ENCODE peak calls at places on chromosomes 4 and X, in six cellular contexts. P, R, O, X, W and E are unnamed samples.

GRCh38 chr4:120718979-120719566 is 203.5 kb downstream of the PRDM5 start:
- DNase-seq in P (peak; percentile 36), R (peak; percentile 20), O (no peak), X (peak; percentile 43), W (no peak), E (no peak)

GRCh38 chr4:76458829-76459228 is 23.8 kb downstream of the SHROOM3 start:
- DNase-seq in P (no peak), R (no peak), O (no peak), X (no peak), W (no peak), E (no peak)

GRCh38 chr4:66225539-66225938 is 555.2 kb upstream of the EPHA5 start:
- DNase-seq in P (no peak), R (no peak), O (no peak), X (no peak), W (no peak), E (no peak)

GRCh38 chr4:150140774-150141400 is 62.6 kb downstream of the DCLK2 start:
- DNase-seq in P (no peak), R (no peak), O (no peak), X (no peak), W (no peak), E (no peak)

GRCh38 chr4:140641789-140642439 is 73.2 kb upstream of the UCP1 start:
- DNase-seq in P (no peak), R (no peak), O (no peak), X (peak; percentile 81), W (no peak), E (no peak)

GRCh38 chrX:112941209-112941788 is 100.7 kb upstream of the AMOT start:
- DNase-seq in P (no peak), R (no peak), O (no peak), X (no peak), W (no peak), E (no peak)

GRCh38 chr4:44623687-44624086 is 27.7 kb downstream of the YIPF7 start:
- DNase-seq in P (no peak), R (no peak), O (no peak), X (no peak), W (no peak), E (no peak)

GRCh38 chr4:26407466-26407865 is 82.8 kb downstream of the CCKAR start:
- DNase-seq in P (no peak), R (no peak), O (no peak), X (no peak), W (no peak), E (no peak)

GRCh38 chrX:32896132-32896531 is 315.2 kb downstream of the DMD start:
- DNase-seq in P (no peak), R (no peak), O (no peak), X (no peak), W (no peak), E (no peak)

GRCh38 chr4:97867557-97868091 is 275.7 kb downstream of the STPG2 start:
- DNase-seq in P (no peak), R (peak; percentile 30), O (no peak), X (no peak), W (no peak), E (no peak)

GRCh38 chr4:126915999-126916625 is 716.6 kb upstream of the INTU start:
- DNase-seq in P (no peak), R (no peak), O (no peak), X (no peak), W (no peak), E (no peak)

GRCh38 chrX:45011131-45011530 is 138.1 kb downstream of the KDM6A start:
- DNase-seq in P (no peak), R (no peak), O (no peak), X (no peak), W (no peak), E (no peak)

GRCh38 chr4:185839770-185840169 is 27.8 kb upstream of the SORBS2 start:
- DNase-seq in P (no peak), R (no peak), O (no peak), X (no peak), W (no peak), E (no peak)

GRCh38 chrX:31266172-31267076 is 194.6 kb upstream of the FTHL17 start:
- DNase-seq in P (no peak), R (no peak), O (no peak), X (peak; percentile 58), W (no peak), E (peak; percentile 32)

GRCh38 chrX:37509349-37509748 is 62.1 kb upstream of the LANCL3 start:
- DNase-seq in P (no peak), R (no peak), O (no peak), X (no peak), W (no peak), E (no peak)

GRCh38 chrX:16076834-16077233 is 46.5 kb upstream of the GRPR start:
- DNase-seq in P (no peak), R (no peak), O (no peak), X (no peak), W (no peak), E (no peak)

GRCh38 chr4:145299380-145300076 is 119.1 kb upstream of the OTUD4 start:
- DNase-seq in P (peak; percentile 2), R (no peak), O (peak; percentile 13), X (no peak), W (peak; percentile 78), E (peak; percentile 6)

GRCh38 chrX:111519215-111519614 is 7.8 kb downstream of the SERTM2 start:
- DNase-seq in P (no peak), R (peak; percentile 7), O (no peak), X (no peak), W (no peak), E (no peak)

GRCh38 chrX:42955349-42955748 is 177.4 kb upstream of the PPP1R2C start:
- DNase-seq in P (no peak), R (no peak), O (no peak), X (no peak), W (no peak), E (peak; percentile 41)

GRCh38 chrX:275967-276587 is 5.1 kb upstream of the PLCXD1 start:
- DNase-seq in P (peak; percentile 40), R (no peak), O (peak; percentile 28), X (peak; percentile 88), W (peak; percentile 43), E (peak; percentile 35)

GRCh38 chr4:18042754-18043153 is 21.2 kb upstream of the LCORL start:
- DNase-seq in P (no peak), R (no peak), O (no peak), X (no peak), W (no peak), E (no peak)

GRCh38 chrX:79162076-79162475 is 17.6 kb downstream of the GPR174 start:
- DNase-seq in P (no peak), R (no peak), O (no peak), X (no peak), W (no peak), E (no peak)

GRCh38 chrX:123854329-123854728 is 5.5 kb upstream of the XIAP start:
- DNase-seq in P (no peak), R (no peak), O (no peak), X (no peak), W (no peak), E (no peak)

GRCh38 chrX:69988955-69989394 is 60.8 kb downstream of the AWAT2 start:
- DNase-seq in P (no peak), R (no peak), O (no peak), X (no peak), W (no peak), E (no peak)

GRCh38 chr4:1249148-1249730 is 309 bp upstream of the CTBP1 start:
- DNase-seq in P (peak; percentile 92), R (peak; percentile 53), O (peak; percentile 78), X (peak; percentile 67), W (peak; percentile 81), E (peak; percentile 91)

GRCh38 chr4:86976801-86977485 is 42.1 kb downstream of the AFF1 start:
- DNase-seq in P (no peak), R (no peak), O (no peak), X (no peak), W (no peak), E (no peak)

GRCh38 chr4:25443851-25444250 is 66.8 kb downstream of the ANAPC4 start:
- DNase-seq in P (no peak), R (no peak), O (no peak), X (no peak), W (no peak), E (no peak)

GRCh38 chr4:72895408-72895807 is 174.1 kb downstream of the COX18 start:
- DNase-seq in P (no peak), R (no peak), O (no peak), X (no peak), W (no peak), E (no peak)

GRCh38 chr4:48058620-48059530 is 42.3 kb downstream of the NIPAL1 start:
- DNase-seq in P (no peak), R (no peak), O (no peak), X (no peak), W (no peak), E (no peak)

GRCh38 chrX:11309220-11309619 is 16.0 kb downstream of the AMELX start:
- DNase-seq in P (no peak), R (no peak), O (no peak), X (no peak), W (no peak), E (no peak)

GRCh38 chrX:136691028-136691809 is 43.3 kb downstream of the CD40LG start:
- DNase-seq in P (no peak), R (no peak), O (no peak), X (no peak), W (no peak), E (peak; percentile 47)

GRCh38 chr4:61211781-61212180 is 11.7 kb downstream of the ADGRL3 start:
- DNase-seq in P (no peak), R (no peak), O (no peak), X (no peak), W (no peak), E (no peak)

GRCh38 chr4:113434247-113434587 is 327.3 kb downstream of the CAMK2D start:
- DNase-seq in P (no peak), R (no peak), O (no peak), X (no peak), W (no peak), E (no peak)